ENCODE peak calls at places on chromosomes 6 and 20, in ten cellular contexts. P is body of pancreas, Q is sigmoid colon, G is transverse colon, T is hepatocyte, I is heart left ventricle, S is Peyer's patch, X is mammary epithelial cell, M is lower lobe of right lung, R is ovary. Y is an unnamed sample.

GRCh38 chr6:63263456-63263855 is 52.2 kb downstream of the FKBP1C start:
- DNase-seq in P (no peak), Q (no peak), G (no peak), T (peak; percentile 10), I (no peak), S (no peak), X (no peak), M (no peak), R (no peak), Y (no peak)

GRCh38 chr6:1792989-1793388 is 183.3 kb downstream of the FOXC1 start:
- DNase-seq in P (peak; percentile 48), Q (no peak), G (peak; percentile 19), T (no peak), I (no peak), S (no peak), X (peak; percentile 35), M (no peak), R (no peak), Y (no peak)

GRCh38 chr20:52410182-52410647 is 218.6 kb upstream of the ZFP64 start:
- DNase-seq in P (no peak), Q (no peak), G (no peak), T (peak; percentile 58), I (no peak), S (no peak), X (no peak), M (peak; percentile 49), R (no peak), Y (no peak)

GRCh38 chr6:41670703-41671360 is 32.6 kb downstream of the MDFI start:
- DNase-seq in P (no peak), Q (no peak), G (no peak), T (no peak), I (no peak), S (no peak), X (no peak), M (peak; percentile 10), R (no peak), Y (no peak)

GRCh38 chr6:19311786-19312185 is 525.4 kb upstream of the ID4 start:
- DNase-seq in P (no peak), Q (no peak), G (no peak), T (no peak), I (no peak), S (no peak), X (no peak), M (no peak), R (no peak), Y (no peak)

GRCh38 chr20:58661298-58662141 is 10.4 kb downstream of the STX16 start:
- DNase-seq in P (no peak), Q (no peak), G (no peak), T (no peak), I (no peak), S (no peak), X (no peak), M (no peak), R (no peak), Y (no peak)

GRCh38 chr6:170184324-170184723 is 106.6 kb downstream of the DLL1 start:
- DNase-seq in P (no peak), Q (no peak), G (no peak), T (no peak), I (no peak), S (peak; percentile 29), X (no peak), M (no peak), R (no peak), Y (no peak)

GRCh38 chr20:40588891-40589290 is 100.1 kb downstream of the MAFB start:
- DNase-seq in P (no peak), Q (no peak), G (no peak), T (no peak), I (no peak), S (no peak), X (no peak), M (no peak), R (no peak), Y (no peak)

GRCh38 chr20:9038791-9039190 is 30.1 kb upstream of the PLCB4 start:
- DNase-seq in P (no peak), Q (no peak), G (no peak), T (no peak), I (no peak), S (no peak), X (no peak), M (no peak), R (no peak), Y (no peak)

GRCh38 chr20:63979549-63980316 is at the start of gene SAMD10:
- DNase-seq in P (peak; percentile 47), Q (no peak), G (peak; percentile 59), T (peak; percentile 80), I (no peak), S (peak; percentile 69), X (no peak), M (no peak), R (no peak), Y (peak; percentile 54)

GRCh38 chr20:63980806-63981728 is at the start of gene PRPF6:
- DNase-seq in P (peak; percentile 96), Q (peak; percentile 97), G (peak; percentile 97), T (peak; percentile 99), I (peak; percentile 97), S (peak; percentile 96), X (peak; percentile 90), M (peak; percentile 97), R (peak; percentile 90), Y (peak; percentile 98)

GRCh38 chr20:63979221-63979548 is 257 bp downstream of the SAMD10 start:
- DNase-seq in P (no peak), Q (no peak), G (no peak), T (no peak), I (no peak), S (no peak), X (no peak), M (no peak), R (no peak), Y (peak; percentile 60)

GRCh38 chr20:63978319-63979220 is 872 bp downstream of the SAMD10 start:
- DNase-seq in P (peak; percentile 86), Q (peak; percentile 85), G (peak; percentile 90), T (peak; percentile 90), I (peak; percentile 84), S (peak; percentile 86), X (peak; percentile 66), M (peak; percentile 90), R (peak; percentile 57), Y (peak; percentile 87)

DNA sequence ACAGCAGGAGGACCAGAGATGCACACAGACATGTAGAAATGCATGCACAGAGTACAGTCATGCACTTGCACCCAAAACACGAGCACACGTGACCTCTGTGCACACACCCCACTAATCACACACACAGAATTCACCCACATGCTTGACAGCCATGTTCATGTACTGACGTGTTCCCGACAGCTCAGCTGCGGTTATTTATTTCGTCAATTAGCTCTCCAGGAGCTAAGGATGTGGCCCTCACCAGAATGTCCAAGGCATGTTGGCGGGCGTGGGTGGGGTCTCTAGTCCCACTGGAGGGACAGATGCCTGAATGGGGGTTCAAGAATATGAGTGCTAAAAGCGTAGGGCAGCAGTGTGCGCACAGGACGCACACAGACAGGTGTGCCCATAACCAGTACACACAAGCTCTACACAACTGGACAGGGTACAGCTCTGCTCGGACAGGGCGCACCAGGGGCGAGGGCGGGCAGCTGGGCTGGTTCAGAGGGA is 571 bp upstream of the PRPF6 start:
- DNase-seq in P (no peak), Q (no peak), G (no peak), T (peak; percentile 7), I (no peak), S (no peak), X (peak; percentile 78), M (no peak), R (no peak), Y (no peak)
- H3K4me3 ChIP-seq in P (no peak overlapping the region), Q (peak overlapping the region; percentile 85), G (no peak overlapping the region), T (no peak overlapping the region), I (peak overlapping the region; percentile 79), S (peak overlapping the region; percentile 79), X (peak overlapping the region; percentile 24), M (peak overlapping the region; percentile 91), R (peak overlapping the region; percentile 83), Y (no peak overlapping the region)

GRCh38 chr6:150142657-150143501 is at the start of gene PPP1R14C:
- DNase-seq in P (no peak), Q (no peak), G (peak; percentile 68), T (peak; percentile 50), I (peak; percentile 58), S (peak; percentile 69), X (peak; percentile 84), M (peak; percentile 74), R (no peak), Y (peak; percentile 26)
- H3K27me3 ChIP-seq in P (peaks cover 5% of the 10 kb centered on the region), Q (peaks cover 25% of the 10 kb centered on the region), G (peaks cover 68% of the 10 kb centered on the region), T (peaks cover 83% of the 10 kb centered on the region), I (peaks cover 9% of the 10 kb centered on the region), S (peaks cover 26% of the 10 kb centered on the region), X (no peaks in the 10 kb centered on the region), M (peaks cover 44% of the 10 kb centered on the region), R (no peaks in the 10 kb centered on the region), Y (no peaks in the 10 kb centered on the region)

GRCh38 chr20:17854307-17854903 is 114.2 kb downstream of the SNX5 start:
- DNase-seq in P (peak; percentile 73), Q (no peak), G (peak; percentile 82), T (peak; percentile 58), I (peak; percentile 80), S (peak; percentile 71), X (peak; percentile 27), M (no peak), R (peak; percentile 55), Y (peak; percentile 81)

GRCh38 chr20:17857639-17858449 is 110.8 kb downstream of the SNX5 start:
- DNase-seq in P (no peak), Q (no peak), G (no peak), T (no peak), I (no peak), S (no peak), X (peak; percentile 81), M (no peak), R (no peak), Y (no peak)

GRCh38 chr20:17858450-17859001 is 110.1 kb downstream of the SNX5 start:
- DNase-seq in P (no peak), Q (no peak), G (peak; percentile 5), T (no peak), I (no peak), S (no peak), X (no peak), M (no peak), R (no peak), Y (no peak)

GRCh38 chr20:17856837-17857605 is 111.6 kb downstream of the SNX5 start:
- DNase-seq in P (no peak), Q (no peak), G (no peak), T (no peak), I (no peak), S (no peak), X (no peak), M (no peak), R (no peak), Y (no peak)

DNA sequence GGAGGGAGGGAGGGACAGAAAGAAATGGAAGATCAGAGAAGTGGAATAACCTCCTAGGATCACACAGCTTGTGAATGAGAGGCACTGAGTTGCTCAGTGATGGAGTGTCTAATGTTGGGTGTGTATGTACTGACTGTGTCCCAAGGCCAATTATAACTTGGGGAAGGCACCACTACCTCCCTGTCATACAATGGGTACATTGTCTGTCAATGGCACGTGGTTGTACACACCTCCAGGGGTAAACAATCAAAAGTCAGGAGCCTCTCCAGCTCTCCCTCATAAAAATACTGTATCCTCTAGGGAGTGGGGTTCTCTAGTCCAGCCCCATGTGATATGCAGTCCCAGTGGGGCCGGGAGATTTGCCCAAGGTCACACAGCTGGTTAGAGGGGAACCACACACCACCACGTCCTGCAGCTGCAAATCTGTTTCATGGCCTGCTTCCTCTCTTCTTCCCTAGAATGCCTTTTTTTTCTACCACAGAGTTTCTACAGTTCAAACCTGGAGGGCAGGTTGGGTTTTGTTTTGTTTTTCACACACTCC is 112.5 kb downstream of the SNX5 start:
- DNase-seq in P (no peak), Q (no peak), G (peak; percentile 85), T (peak; percentile 41), I (peak; percentile 55), S (peak; percentile 61), X (peak; percentile 75), M (no peak), R (peak; percentile 67), Y (no peak)
- H3K4me3 ChIP-seq in P (no peak overlapping the region), Q (no peak overlapping the region), G (no peak overlapping the region), T (no peak overlapping the region), I (no peak overlapping the region), S (no peak overlapping the region), X (no peak overlapping the region), M (no peak overlapping the region), R (no peak overlapping the region), Y (no peak overlapping the region)

GRCh38 chr6:40620546-40620945 is 33.4 kb upstream of the LRFN2 start:
- DNase-seq in P (no peak), Q (no peak), G (no peak), T (no peak), I (no peak), S (no peak), X (no peak), M (no peak), R (no peak), Y (no peak)
- H3K27me3 ChIP-seq in P (no peaks in the 10 kb centered on the region), Q (no peaks in the 10 kb centered on the region), G (peaks cover 27% of the 10 kb centered on the region), T (peaks cover 9% of the 10 kb centered on the region), I (no peaks in the 10 kb centered on the region), S (no peaks in the 10 kb centered on the region), X (no peaks in the 10 kb centered on the region), M (peaks cover 30% of the 10 kb centered on the region), R (no peaks in the 10 kb centered on the region), Y (no peaks in the 10 kb centered on the region)

Y was measured in right cardiac atrium.